ENCODE peak calls at places on chromosomes 13 and 19, in ten cellular contexts. G, D, W, Z, L, M, V, U, R and F are unnamed samples.

GRCh38 chr13:111043575-111043982 is 71.5 kb upstream of the ARHGEF7 start:
- DNase-seq in G (no peak), D (no peak), W (peak), Z (no peak), L (no peak), M (no peak), V (peak), U (peak), R (no peak), F (no peak)

GRCh38 chr19:4379383-4380253 is 20.7 kb downstream of the SH3GL1 start:
- DNase-seq in G (no peak), D (no peak), W (no peak), Z (no peak), L (no peak), M (no peak), V (peak), U (no peak), R (no peak), F (peak)

GRCh38 chr13:53042897-53043296 is 14.3 kb downstream of the OLFM4 start:
- DNase-seq in G (no peak), D (no peak), W (no peak), Z (no peak), L (no peak), M (no peak), V (no peak), U (no peak), R (no peak), F (no peak)

GRCh38 chr13:36885901-36886300 is 34.1 kb downstream of the SMAD9 start:
- DNase-seq in G (no peak), D (no peak), W (no peak), Z (no peak), L (no peak), M (no peak), V (no peak), U (no peak), R (no peak), F (no peak)

GRCh38 chr19:12112701-12113100 is 27.4 kb downstream of the ZNF20 start:
- DNase-seq in G (no peak), D (no peak), W (no peak), Z (no peak), L (no peak), M (no peak), V (no peak), U (no peak), R (no peak), F (no peak)

GRCh38 chr19:6580313-6580712 is 10.6 kb downstream of the CD70 start:
- DNase-seq in G (no peak), D (no peak), W (peak), Z (no peak), L (no peak), M (no peak), V (no peak), U (no peak), R (no peak), F (no peak)

GRCh38 chr19:18444513-18444912 is 6.6 kb upstream of the ISYNA1 start:
- DNase-seq in G (no peak), D (no peak), W (no peak), Z (no peak), L (no peak), M (no peak), V (no peak), U (no peak), R (no peak), F (no peak)

GRCh38 chr13:99312493-99312883 is 5.3 kb upstream of the GPR183 start:
- DNase-seq in G (no peak), D (no peak), W (peak), Z (peak), L (no peak), M (no peak), V (peak), U (peak), R (no peak), F (peak)

GRCh38 chr13:28609936-28610335 is 49.0 kb upstream of the POMP start:
- DNase-seq in G (no peak), D (no peak), W (peak), Z (no peak), L (no peak), M (no peak), V (no peak), U (peak), R (no peak), F (no peak)

GRCh38 chr19:18304496-18305312 is 18.2 kb downstream of the LSM4 start:
- DNase-seq in G (peak), D (peak), W (peak), Z (no peak), L (peak), M (peak), V (peak), U (peak), R (peak), F (peak)

GRCh38 chr13:108927615-108928014 is 298.2 kb downstream of the MYO16 start:
- DNase-seq in G (no peak), D (no peak), W (no peak), Z (no peak), L (no peak), M (no peak), V (no peak), U (no peak), R (no peak), F (no peak)

GRCh38 chr19:40754611-40755247 is 3.7 kb downstream of the SNRPA start:
- DNase-seq in G (no peak), D (no peak), W (no peak), Z (no peak), L (no peak), M (peak), V (no peak), U (no peak), R (no peak), F (no peak)

GRCh38 chr19:56942749-56943148 is 102.2 kb upstream of the PEG3 start:
- DNase-seq in G (no peak), D (no peak), W (no peak), Z (no peak), L (peak), M (no peak), V (peak), U (no peak), R (peak), F (peak)

GRCh38 chr13:43529796-43530195 is 257.0 kb downstream of the ENOX1 start:
- DNase-seq in G (no peak), D (no peak), W (no peak), Z (no peak), L (no peak), M (no peak), V (no peak), U (no peak), R (no peak), F (no peak)

GRCh38 chr19:6717036-6717435 is 3.4 kb downstream of the C3 start:
- DNase-seq in G (no peak), D (no peak), W (no peak), Z (no peak), L (no peak), M (no peak), V (no peak), U (no peak), R (no peak), F (no peak)

GRCh38 chr19:38564981-38565685 is 52.6 kb downstream of the MAP4K1 start:
- DNase-seq in G (no peak), D (no peak), W (no peak), Z (no peak), L (no peak), M (peak), V (no peak), U (no peak), R (peak), F (peak)

GRCh38 chr13:24247016-24247415 is 62.4 kb upstream of the C1QTNF9 start:
- DNase-seq in G (no peak), D (no peak), W (no peak), Z (no peak), L (no peak), M (no peak), V (no peak), U (no peak), R (peak), F (no peak)

GRCh38 chr19:44872661-44873060 is 18.4 kb upstream of the TOMM40 start:
- DNase-seq in G (no peak), D (no peak), W (no peak), Z (no peak), L (no peak), M (no peak), V (no peak), U (no peak), R (no peak), F (no peak)

GRCh38 chr13:98575009-98575866 is 1.7 kb downstream of the STK24 start:
- DNase-seq in G (peak), D (no peak), W (no peak), Z (no peak), L (no peak), M (no peak), V (no peak), U (no peak), R (peak), F (no peak)

GRCh38 chr13:76812971-76813691 is 73.1 kb downstream of the KCTD12 start:
- DNase-seq in G (no peak), D (no peak), W (no peak), Z (peak), L (no peak), M (no peak), V (peak), U (no peak), R (no peak), F (no peak)

GRCh38 chr13:86831084-86831483 is 840.1 kb upstream of the SLITRK5 start:
- DNase-seq in G (no peak), D (no peak), W (no peak), Z (no peak), L (no peak), M (no peak), V (no peak), U (no peak), R (no peak), F (no peak)

GRCh38 chr19:29288276-29288675 is 75.3 kb upstream of the UQCRFS1 start:
- DNase-seq in G (no peak), D (no peak), W (no peak), Z (no peak), L (no peak), M (no peak), V (no peak), U (no peak), R (no peak), F (no peak)